ENCODE peak calls at places on chromosome 5, in nine cellular contexts. O is naive thymus-derived CD8-positive, alpha-beta T cell; J is DMS153; M is HTR-8/SVneo; A is effector memory CD4-positive, alpha-beta T cell; V is GM06990; I is NCI-H1436; C is bronchial epithelial cell; T is NB4. U is an unnamed sample.

GRCh38 chr5:139768802-139769465 is 26.7 kb upstream of the PSD2 start:
- DNase-seq in V (no peak), J (no peak), I (no peak), O (no peak), T (no peak), A (no peak), C (no peak), M (no peak), U (no peak)

GRCh38 chr5:34660444-34660843 is 4.3 kb downstream of the RAI14 start:
- DNase-seq in C (peak), T (no peak), V (no peak), J (no peak), M (no peak), I (no peak), O (no peak), A (no peak), U (no peak)

GRCh38 chr5:91225848-91226686 is 157.1 kb downstream of the ARRDC3 start:
- DNase-seq in T (no peak), C (peak), I (peak), V (peak), O (peak), M (no peak), J (peak), A (peak), U (peak)

GRCh38 chr5:154654484-154655375 is 100.4 kb upstream of the LARP1 start:
- DNase-seq in O (no peak), C (no peak), J (no peak), V (no peak), T (peak), A (no peak), I (no peak), M (no peak), U (no peak)

GRCh38 chr5:172175263-172175719 is 12.7 kb downstream of the STK10 start:
- DNase-seq in M (no peak), T (peak), I (no peak), V (peak), C (no peak), A (peak), J (no peak), O (peak), U (peak)

GRCh38 chr5:127098246-127098645 is 24.9 kb upstream of the C5orf63 start:
- DNase-seq in O (no peak), T (no peak), J (no peak), A (no peak), M (no peak), V (no peak), I (no peak), C (no peak), U (no peak)

GRCh38 chr5:5700549-5700948 is 278.1 kb downstream of the ICE1 start:
- DNase-seq in O (no peak), I (no peak), C (peak), V (no peak), T (no peak), A (no peak), M (no peak), J (no peak), U (no peak)

GRCh38 chr5:28156981-28157380 is 1118.6 kb upstream of the CDH9 start:
- DNase-seq in T (no peak), J (no peak), O (no peak), V (no peak), C (no peak), M (no peak), I (no peak), A (no peak), U (no peak)

GRCh38 chr5:136810198-136810823 is 445.0 kb upstream of the TRPC7 start:
- DNase-seq in C (peak), M (no peak), T (no peak), O (no peak), I (no peak), J (no peak), A (no peak), V (no peak), U (no peak)

GRCh38 chr5:179123109-179123426 is 62.9 kb downstream of the ZNF354C start:
- DNase-seq in O (no peak), V (no peak), I (no peak), C (peak), M (no peak), T (no peak), A (no peak), J (no peak), U (no peak)

GRCh38 chr5:79318935-79319614 is 83.1 kb downstream of the JMY start:
- DNase-seq in M (no peak), C (peak), T (peak), V (no peak), A (no peak), O (no peak), I (no peak), J (no peak), U (no peak)

GRCh38 chr5:527646-528591 is 3.7 kb upstream of the SLC9A3 start:
- DNase-seq in I (no peak), O (no peak), M (no peak), J (no peak), C (no peak), V (no peak), T (peak), A (no peak), U (no peak)

GRCh38 chr5:153480401-153480800 is 10.1 kb upstream of the GRIA1 start:
- DNase-seq in J (no peak), V (peak), O (no peak), T (peak), I (no peak), C (peak), A (no peak), M (no peak), U (no peak)

GRCh38 chr5:16135003-16135402 is 44.6 kb downstream of the MARCHF11 start:
- DNase-seq in C (no peak), O (no peak), M (no peak), A (no peak), J (peak), T (no peak), V (no peak), I (no peak), U (no peak)

GRCh38 chr5:88671808-88672499 is 211.0 kb downstream of the MEF2C start:
- DNase-seq in O (no peak), I (no peak), V (no peak), M (no peak), J (no peak), A (no peak), C (no peak), T (peak), U (no peak)

GRCh38 chr5:78544531-78545200 is 103.9 kb downstream of the LHFPL2 start:
- DNase-seq in V (peak), I (no peak), J (no peak), A (no peak), M (no peak), O (no peak), C (no peak), T (no peak), U (no peak)

GRCh38 chr5:34484591-34485228 is 171.4 kb upstream of the RAI14 start:
- DNase-seq in O (no peak), A (no peak), V (no peak), M (no peak), C (no peak), I (no peak), T (no peak), J (peak), U (no peak)

GRCh38 chr5:84274585-84275468 is 109.9 kb downstream of the EDIL3 start:
- DNase-seq in M (peak), J (no peak), I (peak), C (peak), O (no peak), T (peak), A (no peak), V (no peak), U (no peak)

GRCh38 chr5:125226825-125227224 is 480.4 kb upstream of the ZNF608 start:
- DNase-seq in C (no peak), J (no peak), V (no peak), A (no peak), O (no peak), M (no peak), I (no peak), T (no peak), U (no peak)

GRCh38 chr5:100706796-100707195 is 171.6 kb downstream of the FAM174A start:
- DNase-seq in T (peak), I (no peak), A (no peak), O (no peak), J (no peak), C (peak), V (no peak), M (no peak), U (no peak)

GRCh38 chr5:42944989-42945388 is 95.1 kb downstream of the ANXA2R start:
- DNase-seq in O (no peak), A (no peak), C (peak), M (peak), V (no peak), J (no peak), T (peak), I (no peak), U (no peak)

GRCh38 chr5:95993261-95993660 is 31.6 kb upstream of the ELL2 start:
- DNase-seq in V (no peak), J (no peak), C (no peak), A (no peak), T (no peak), I (no peak), M (no peak), O (no peak), U (no peak)

GRCh38 chr5:13477118-13477737 is 467.3 kb downstream of the DNAH5 start:
- DNase-seq in V (no peak), J (no peak), T (peak), O (no peak), I (no peak), A (no peak), M (peak), C (peak), U (no peak)

GRCh38 chr5:55899344-55899743 is 48.2 kb downstream of the IL31RA start:
- DNase-seq in I (no peak), C (peak), A (no peak), M (no peak), J (no peak), O (no peak), V (no peak), T (no peak), U (no peak)

GRCh38 chr5:14464661-14465060 is 116.9 kb upstream of the OTULINL start:
- DNase-seq in O (no peak), M (no peak), J (peak), T (no peak), A (no peak), V (no peak), I (peak), C (no peak), U (no peak)

GRCh38 chr5:93925321-93925720 is 183.9 kb upstream of the POU5F2 start:
- DNase-seq in I (no peak), J (no peak), V (no peak), A (no peak), T (peak), O (no peak), M (no peak), C (peak), U (no peak)

U was measured in effector CD8-positive, alpha-beta T cell.